ENCODE peak calls at places on chromosomes 7 and 10, in eight cellular contexts. T is IMR-90, Z is GM12878, L is A549, G is WTC11, C is H1, H is HepG2, S is K562. O is an unnamed sample.

GRCh38 chr10:4720463-4720862 is 105.5 kb upstream of the AKR1E2 start:
- DNase-seq in T (peak), Z (no peak), L (no peak), G (no peak), C (no peak), H (no peak), S (no peak), O (no peak)

GRCh38 chr7:2616973-2617709 is 14.6 kb upstream of the TTYH3 start:
- DNase-seq in T (no peak), Z (no peak), L (no peak), G (no peak), C (no peak), H (no peak), S (no peak), O (no peak)

GRCh38 chr10:6563075-6563474 is 17.0 kb downstream of the PRKCQ start:
- DNase-seq in T (no peak), Z (no peak), L (no peak), G (no peak), C (no peak), H (no peak), S (no peak), O (no peak)

GRCh38 chr10:50216894-50217293 is 34.4 kb downstream of the ASAH2 start:
- DNase-seq in T (peak), Z (no peak), L (no peak), G (no peak), C (no peak), H (peak), S (no peak), O (no peak)

GRCh38 chr7:16958724-16959123 is 76.9 kb upstream of the AGR3 start:
- DNase-seq in T (no peak), Z (no peak), L (no peak), G (no peak), C (no peak), H (peak), S (no peak), O (no peak)

GRCh38 chr7:94696981-94697670 is 41.2 kb upstream of the SGCE start:
- DNase-seq in T (peak), Z (no peak), L (peak), G (no peak), C (no peak), H (peak), S (no peak), O (no peak)

GRCh38 chr7:11327633-11328032 is 354.0 kb downstream of the PHF14 start:
- DNase-seq in T (no peak), Z (no peak), L (no peak), G (no peak), C (no peak), H (no peak), S (no peak), O (no peak)

GRCh38 chr7:32158076-32158475 is 87.9 kb upstream of the PDE1C start:
- DNase-seq in T (no peak), Z (no peak), L (no peak), G (no peak), C (no peak), H (no peak), S (no peak), O (no peak)

GRCh38 chr7:102425639-102426267 is 7.6 kb upstream of the ORAI2 start:
- DNase-seq in T (no peak), Z (peak), L (no peak), G (peak), C (no peak), H (no peak), S (no peak), O (no peak)

GRCh38 chr7:42407828-42408227 is 170.8 kb upstream of the GLI3 start:
- DNase-seq in T (no peak), Z (no peak), L (no peak), G (no peak), C (no peak), H (no peak), S (no peak), O (no peak)

GRCh38 chr10:124106241-124106905 is 13.0 kb upstream of the CHST15 start:
- DNase-seq in T (peak), Z (peak), L (peak), G (no peak), C (no peak), H (peak), S (no peak), O (no peak)

GRCh38 chr10:16470747-16471146 is 33.9 kb downstream of the PTER start:
- DNase-seq in T (no peak), Z (no peak), L (no peak), G (no peak), C (no peak), H (no peak), S (peak), O (no peak)

GRCh38 chr7:107167483-107168232 is 1.1 kb upstream of the HBP1 start:
- DNase-seq in T (peak), Z (no peak), L (peak), G (no peak), C (no peak), H (peak), S (peak), O (peak)

GRCh38 chr10:7085913-7086589 is 324.8 kb downstream of the SFMBT2 start:
- DNase-seq in T (peak), Z (no peak), L (peak), G (peak), C (no peak), H (no peak), S (peak), O (no peak)

GRCh38 chr10:59864141-59864962 is 42.0 kb downstream of the CCDC6 start:
- DNase-seq in T (no peak), Z (no peak), L (no peak), G (no peak), C (no peak), H (no peak), S (no peak), O (no peak)

GRCh38 chr10:30051220-30051619 is 8.2 kb downstream of the JCAD start:
- DNase-seq in T (peak), Z (no peak), L (no peak), G (no peak), C (no peak), H (no peak), S (no peak), O (no peak)

GRCh38 chr7:84181628-84182027 is 13.0 kb downstream of the SEMA3A start:
- DNase-seq in T (no peak), Z (no peak), L (no peak), G (no peak), C (no peak), H (no peak), S (no peak), O (no peak)

GRCh38 chr10:66941491-66941890 is 15.7 kb downstream of the LRRTM3 start:
- DNase-seq in T (no peak), Z (no peak), L (no peak), G (no peak), C (no peak), H (no peak), S (no peak), O (no peak)

GRCh38 chr10:96321822-96322221 is 17.6 kb downstream of the DNTT start:
- DNase-seq in T (no peak), Z (no peak), L (no peak), G (peak), C (peak), H (no peak), S (no peak), O (no peak)

GRCh38 chr7:130070900-130071622 is 727 bp downstream of the KLHDC10 start:
- DNase-seq in T (no peak), Z (no peak), L (no peak), G (no peak), C (no peak), H (no peak), S (no peak), O (no peak)

GRCh38 chr7:16839646-16840045 is 34.8 kb upstream of the AGR2 start:
- DNase-seq in T (peak), Z (no peak), L (no peak), G (no peak), C (no peak), H (no peak), S (no peak), O (no peak)

GRCh38 chr7:7181519-7182155 is 707 bp upstream of the C1GALT1 start:
- DNase-seq in T (peak), Z (peak), L (peak), G (peak), C (peak), H (peak), S (peak), O (peak)

GRCh38 chr7:131111081-131111576 is 216.5 kb upstream of the MKLN1 start:
- DNase-seq in T (peak), Z (no peak), L (peak), G (no peak), C (no peak), H (no peak), S (no peak), O (peak)

GRCh38 chr7:136102881-136103280 is 125.7 kb upstream of the MTPN start:
- DNase-seq in T (no peak), Z (no peak), L (no peak), G (no peak), C (no peak), H (no peak), S (no peak), O (no peak)

GRCh38 chr10:33653584-33654367 is 319.3 kb upstream of the NRP1 start:
- DNase-seq in T (peak), Z (no peak), L (no peak), G (no peak), C (no peak), H (no peak), S (no peak), O (no peak)

GRCh38 chr7:146791344-146792300 is 675.0 kb downstream of the CNTNAP2 start:
- DNase-seq in T (no peak), Z (no peak), L (no peak), G (no peak), C (no peak), H (no peak), S (no peak), O (no peak)

GRCh38 chr7:33459340-33459751 is 330.0 kb downstream of the BBS9 start:
- DNase-seq in T (peak), Z (no peak), L (peak), G (peak), C (no peak), H (peak), S (no peak), O (peak)

GRCh38 chr10:118922226-118922625 is 107.3 kb upstream of the NANOS1 start:
- DNase-seq in T (no peak), Z (no peak), L (no peak), G (no peak), C (peak), H (no peak), S (no peak), O (no peak)

GRCh38 chr10:22459496-22459895 is 114.2 kb downstream of the SPAG6 start:
- DNase-seq in T (no peak), Z (no peak), L (no peak), G (no peak), C (no peak), H (no peak), S (no peak), O (no peak)

GRCh38 chr10:93436577-93436976 is 45.6 kb downstream of the MYOF start:
- DNase-seq in T (peak), Z (no peak), L (peak), G (no peak), C (no peak), H (no peak), S (no peak), O (no peak)

GRCh38 chr7:69208848-69209247 is 389.4 kb upstream of the AUTS2 start:
- DNase-seq in T (no peak), Z (peak), L (no peak), G (no peak), C (no peak), H (no peak), S (no peak), O (no peak)

GRCh38 chr7:101121996-101122932 is 4.6 kb upstream of the SERPINE1 start:
- DNase-seq in T (peak), Z (no peak), L (peak), G (peak), C (no peak), H (peak), S (no peak), O (no peak)

GRCh38 chr10:7484456-7485266 is 73.8 kb upstream of the SFMBT2 start:
- DNase-seq in T (no peak), Z (peak), L (no peak), G (no peak), C (no peak), H (no peak), S (no peak), O (peak)

GRCh38 chr7:74398426-74398825 is 55.3 kb upstream of the GTF2IRD1 start:
- DNase-seq in T (no peak), Z (no peak), L (no peak), G (no peak), C (no peak), H (no peak), S (no peak), O (no peak)

GRCh38 chr10:111998728-111999127 is 184.8 kb downstream of the GPAM start:
- DNase-seq in T (no peak), Z (no peak), L (no peak), G (no peak), C (no peak), H (no peak), S (no peak), O (no peak)

GRCh38 chr10:113001599-113002448 is 51.8 kb downstream of the TCF7L2 start:
- DNase-seq in T (no peak), Z (no peak), L (no peak), G (no peak), C (no peak), H (no peak), S (no peak), O (no peak)

GRCh38 chr7:23863209-23863798 is 153.3 kb downstream of the STK31 start:
- DNase-seq in T (peak), Z (no peak), L (peak), G (peak), C (no peak), H (peak), S (peak), O (peak)

GRCh38 chr10:125822878-125823662 is at the start of the genes BCCIP and UROS:
- DNase-seq in T (peak), Z (peak), L (peak), G (peak), C (peak), H (peak), S (peak), O (peak)

GRCh38 chr10:125827133-125827532 is 3.8 kb downstream of the BCCIP start:
- DNase-seq in T (no peak), Z (no peak), L (no peak), G (no peak), C (no peak), H (no peak), S (no peak), O (no peak)

GRCh38 chr10:125820705-125821104 is 2.4 kb downstream of the UROS start:
- DNase-seq in T (no peak), Z (peak), L (no peak), G (no peak), C (no peak), H (no peak), S (no peak), O (no peak)

GRCh38 chr10:125824736-125825135 is 1.4 kb downstream of the BCCIP start:
- DNase-seq in T (peak), Z (no peak), L (peak), G (no peak), C (no peak), H (no peak), S (no peak), O (no peak)

DNA sequence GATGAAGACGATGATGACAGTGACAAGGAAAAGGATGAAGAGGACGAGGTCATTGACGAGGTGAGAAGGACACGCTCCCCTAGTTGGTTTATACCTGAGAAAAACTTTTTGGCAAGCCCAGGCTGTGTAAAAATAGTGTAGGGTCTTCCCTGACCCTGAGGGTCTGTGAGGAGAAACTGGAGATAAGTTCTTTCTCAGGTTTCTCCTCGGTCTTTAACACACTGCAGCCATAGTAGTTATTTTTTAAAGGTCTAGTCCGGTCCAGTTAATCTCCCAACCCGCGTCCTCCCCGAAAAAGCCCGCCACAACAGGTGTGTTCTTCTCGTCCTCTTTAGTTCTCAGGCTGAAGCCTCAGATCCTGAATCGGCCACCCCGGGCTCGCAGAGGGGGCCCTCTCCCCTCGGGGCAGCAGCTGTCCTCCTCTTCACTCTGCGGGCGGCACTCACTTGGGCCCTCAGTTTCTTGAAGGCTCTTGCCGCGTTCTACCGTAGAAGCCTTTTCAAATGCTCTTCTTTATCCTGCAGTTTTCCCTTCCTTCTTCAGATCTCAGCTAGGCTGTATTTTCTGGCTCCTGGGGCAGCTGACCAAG is 411 bp downstream of the BCCIP start:
- DNase-seq in T (peak), Z (no peak), L (no peak), G (no peak), C (no peak), H (no peak), S (no peak), O (peak)
- TF ChIP-seq USF2 in T (no peak), Z (no peak), L (no peak), G (no peak), C (no peak), H (no peak), S (no peak), O (no peak)

GRCh38 chr7:30866939-30867338 is 44.7 kb upstream of the AQP1 start:
- DNase-seq in T (no peak), Z (no peak), L (no peak), G (no peak), C (no peak), H (no peak), S (no peak), O (no peak)

GRCh38 chr7:30867483-30867882 is 44.2 kb upstream of the AQP1 start:
- DNase-seq in T (no peak), Z (no peak), L (no peak), G (no peak), C (no peak), H (no peak), S (no peak), O (no peak)

GRCh38 chr7:30870821-30871518 is 40.7 kb upstream of the AQP1 start:
- DNase-seq in T (no peak), Z (no peak), L (no peak), G (no peak), C (no peak), H (no peak), S (no peak), O (no peak)

GRCh38 chr7:30871655-30872054 is 40.0 kb upstream of the AQP1 start:
- DNase-seq in T (no peak), Z (no peak), L (no peak), G (no peak), C (no peak), H (no peak), S (no peak), O (no peak)

DNA sequence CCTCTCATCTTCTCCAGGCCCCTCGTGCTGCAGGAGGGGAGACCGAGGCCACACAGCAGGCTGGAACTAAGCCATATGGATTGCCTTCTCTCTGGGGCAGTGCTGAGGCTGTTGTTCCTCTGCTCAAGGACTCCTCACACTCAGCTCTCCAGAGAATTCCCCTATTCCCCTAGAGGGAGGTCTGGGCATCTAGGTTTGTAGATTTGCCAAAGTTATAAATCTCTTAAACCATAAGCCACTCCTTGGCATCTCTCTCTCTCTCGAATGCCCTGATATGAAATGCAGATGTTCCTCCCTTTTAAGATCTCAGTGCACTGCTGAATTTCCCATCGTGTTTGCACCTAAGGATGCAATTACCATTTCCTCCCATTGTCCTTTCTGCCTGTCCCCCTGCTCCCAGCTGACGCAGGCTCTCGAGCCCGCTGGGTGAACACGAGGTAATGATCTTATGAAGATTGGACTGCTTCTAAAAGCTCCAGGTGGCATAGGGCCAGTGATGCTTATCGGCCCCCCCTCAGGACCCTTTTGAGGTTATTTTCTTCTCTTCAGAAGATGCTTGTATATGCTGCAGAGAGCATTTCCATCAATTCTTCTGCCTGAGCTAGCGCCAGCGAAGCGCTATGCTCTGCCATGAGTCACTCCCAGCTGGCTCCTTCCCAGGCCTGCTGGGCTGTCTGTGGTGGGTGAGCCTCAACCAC is 41.7 kb upstream of the AQP1 start:
- DNase-seq in T (peak), Z (no peak), L (no peak), G (no peak), C (no peak), H (no peak), S (no peak), O (peak)
- TF ChIP-seq USF2 in T (no peak), Z (no peak), L (no peak), G (no peak), C (no peak), H (no peak), S (no peak), O (no peak)

DNA sequence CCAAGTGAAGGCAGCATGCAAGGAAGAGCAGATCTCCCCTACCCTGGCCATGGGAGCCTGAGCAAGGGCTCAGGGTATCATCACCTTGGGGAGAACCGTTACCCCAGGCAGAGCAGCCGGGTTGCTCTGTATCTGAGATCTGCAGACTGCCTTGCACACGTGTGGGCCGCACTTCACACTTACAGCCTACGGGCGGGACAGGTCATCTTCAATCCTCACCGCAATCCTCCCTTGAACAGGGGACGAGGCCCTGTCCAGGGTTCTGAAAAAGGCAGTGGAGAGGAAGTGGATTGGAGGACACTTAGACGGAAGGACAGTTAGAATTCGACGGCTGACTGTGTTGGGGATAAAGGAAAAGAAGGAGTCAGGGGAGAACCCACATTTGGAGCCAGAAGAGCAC is 51.4 kb downstream of the NPS start:
- DNase-seq in T (no peak), Z (no peak), L (no peak), G (peak), C (peak), H (peak), S (no peak), O (no peak)
- TF ChIP-seq USF2 in T (no peak), Z (no peak), L (no peak), G (no peak), C (no peak), H (no peak), S (no peak), O (no peak)

DNA sequence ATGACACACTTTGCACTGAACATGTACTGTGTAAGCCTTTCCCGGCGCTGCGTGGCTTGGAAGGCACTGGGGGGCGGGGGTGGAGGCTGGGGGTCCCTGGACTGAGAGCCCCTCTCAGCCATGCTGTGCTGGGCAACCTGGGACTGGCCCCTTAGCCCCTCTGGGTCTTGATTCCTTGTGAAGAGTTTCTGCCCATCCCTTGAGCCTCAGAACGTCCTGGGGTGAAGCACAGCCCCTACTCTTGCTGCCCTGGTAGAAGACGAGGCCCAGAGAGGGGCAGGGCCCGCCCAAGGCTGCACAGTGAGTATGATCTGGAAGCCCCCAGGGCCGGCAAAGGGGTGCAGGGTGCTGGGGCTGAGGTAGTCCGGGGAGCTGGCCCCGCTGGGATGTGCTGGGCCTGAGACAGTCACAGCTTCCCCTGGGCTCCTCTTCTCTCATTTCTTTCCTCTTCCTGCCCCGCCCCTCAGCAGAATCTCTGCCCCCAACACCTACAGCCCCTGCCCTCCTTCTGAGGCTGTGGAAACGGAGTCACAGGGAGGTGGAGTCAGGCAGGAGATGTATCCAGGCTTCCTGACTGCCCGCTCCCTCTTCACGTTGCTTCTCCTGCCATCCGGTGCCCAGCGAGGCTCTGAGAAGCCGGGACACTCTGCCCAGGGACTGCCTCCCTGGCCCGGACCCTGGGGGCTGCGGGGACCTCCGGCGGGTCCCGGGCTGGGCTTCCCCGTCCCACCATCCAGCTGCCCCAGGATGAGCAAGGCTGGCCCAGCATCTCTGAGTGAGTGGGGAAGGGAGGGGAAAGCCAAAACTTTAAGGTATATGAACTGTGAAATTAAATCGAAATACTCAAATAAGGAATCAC is 60.5 kb downstream of the UNCX start:
- DNase-seq in T (no peak), Z (no peak), L (no peak), G (no peak), C (peak), H (no peak), S (no peak), O (no peak)
- TF ChIP-seq USF2 in T (no peak), Z (no peak), L (no peak), G (no peak), C (no peak), H (no peak), S (no peak), O (no peak)